ENCODE peak calls at places on chromosomes 13 and 19, in four cellular contexts. N, Q, S and T are unnamed samples.

GRCh38 chr19:10566658-10567410 is 1.0 kb upstream of the KRI1 start:
- DNase-seq in N (no peak), Q (no peak), S (no peak), T (no peak)

GRCh38 chr13:46643165-46643777 is 90.3 kb downstream of the LRCH1 start:
- DNase-seq in N (no peak), Q (no peak), S (no peak), T (no peak)

GRCh38 chr13:43331676-43332075 is 308.3 kb downstream of the DNAJC15 start:
- DNase-seq in N (peak), Q (no peak), S (no peak), T (no peak)

GRCh38 chr19:37127999-37128820 is 44.3 kb downstream of the ZNF585A start:
- DNase-seq in N (no peak), Q (no peak), S (no peak), T (no peak)

GRCh38 chr13:20370815-20371421 is 138.8 kb upstream of the GJB6 start:
- DNase-seq in N (no peak), Q (peak), S (no peak), T (no peak)

GRCh38 chr19:8045872-8046568 is 6.5 kb upstream of the CCL25 start:
- DNase-seq in N (no peak), Q (no peak), S (no peak), T (no peak)

GRCh38 chr19:4861147-4861546 is 6.3 kb downstream of the PLIN3 start:
- DNase-seq in N (peak), Q (no peak), S (no peak), T (no peak)

GRCh38 chr13:110890279-110891150 is 24.4 kb downstream of the ANKRD10 start:
- DNase-seq in N (no peak), Q (no peak), S (no peak), T (no peak)

GRCh38 chr13:66635526-66635925 is 594.6 kb downstream of the PCDH9 start:
- DNase-seq in N (peak), Q (peak), S (no peak), T (no peak)

GRCh38 chr13:33487575-33488243 is 202.2 kb upstream of the STARD13 start:
- DNase-seq in N (peak), Q (peak), S (no peak), T (no peak)

GRCh38 chr13:26021516-26021915 is 30.3 kb downstream of the SHISA2 start:
- DNase-seq in N (no peak), Q (peak), S (no peak), T (no peak)

GRCh38 chr13:100668408-100668807 is 6.2 kb downstream of the TMTC4 start:
- DNase-seq in N (no peak), Q (no peak), S (no peak), T (no peak)

GRCh38 chr13:36214163-36214921 is at the start of gene SOHLH2:
- DNase-seq in N (no peak), Q (no peak), S (no peak), T (no peak)

GRCh38 chr19:16033136-16033530 is 43.2 kb upstream of the TPM4 start:
- DNase-seq in N (no peak), Q (no peak), S (no peak), T (no peak)

GRCh38 chr13:113971471-113972231 is 2.2 kb downstream of the C13orf46 start:
- DNase-seq in N (no peak), Q (no peak), S (no peak), T (peak)

GRCh38 chr13:104206450-104207044 is 1140.3 kb upstream of the SLC10A2 start:
- DNase-seq in N (no peak), Q (no peak), S (no peak), T (no peak)

GRCh38 chr19:9967326-9967725 is 31.0 kb upstream of the OLFM2 start:
- DNase-seq in N (peak), Q (no peak), S (no peak), T (no peak)

GRCh38 chr19:14114854-14115253 is 2.7 kb downstream of the PRKACA start:
- DNase-seq in N (peak), Q (no peak), S (peak), T (peak)
- TF ChIP-seq CTCF in N (peak), Q (peak), S (peak), T (peak)

GRCh38 chr13:31049833-31050232 is 111.9 kb downstream of the HSPH1 start:
- DNase-seq in N (no peak), Q (no peak), S (no peak), T (no peak)

GRCh38 chr13:31051999-31052398 is 109.7 kb downstream of the HSPH1 start:
- DNase-seq in N (no peak), Q (no peak), S (no peak), T (no peak)

GRCh38 chr13:31049083-31049482 is 112.6 kb downstream of the HSPH1 start:
- DNase-seq in N (no peak), Q (no peak), S (no peak), T (no peak)

GRCh38 chr13:31052478-31052877 is 109.2 kb downstream of the HSPH1 start:
- DNase-seq in N (no peak), Q (no peak), S (no peak), T (no peak)

GRCh38 chr13:31050486-31051400 is 111.0 kb downstream of the HSPH1 start:
- DNase-seq in N (peak), Q (no peak), S (peak), T (peak)
- TF ChIP-seq CTCF in N (peak), Q (peak), S (peak), T (no peak)

DNA sequence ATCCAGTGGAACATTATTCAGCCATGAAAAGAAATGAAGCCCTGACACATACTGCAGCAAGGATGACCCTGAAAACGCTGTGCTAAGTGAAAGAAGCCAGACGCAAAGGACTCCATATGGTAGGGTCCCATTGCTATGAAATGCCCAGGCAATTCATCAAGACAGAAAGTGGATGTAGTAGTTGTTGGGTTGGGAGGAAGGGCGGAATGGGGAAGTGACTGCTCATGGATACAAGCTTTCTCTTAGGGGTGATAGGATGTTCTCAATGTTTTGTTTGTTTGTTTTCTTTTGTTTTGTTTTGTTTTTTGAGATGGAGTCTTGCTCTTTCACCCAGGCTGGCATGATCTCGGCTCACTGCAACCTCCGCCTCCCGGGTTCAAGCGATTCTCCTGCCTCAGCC is 11.1 kb upstream of the CEACAM16 start:
- DNase-seq in N (no peak), Q (no peak), S (no peak), T (no peak)
- TF ChIP-seq CTCF in N (no peak), Q (no peak), S (no peak), T (no peak)

DNA sequence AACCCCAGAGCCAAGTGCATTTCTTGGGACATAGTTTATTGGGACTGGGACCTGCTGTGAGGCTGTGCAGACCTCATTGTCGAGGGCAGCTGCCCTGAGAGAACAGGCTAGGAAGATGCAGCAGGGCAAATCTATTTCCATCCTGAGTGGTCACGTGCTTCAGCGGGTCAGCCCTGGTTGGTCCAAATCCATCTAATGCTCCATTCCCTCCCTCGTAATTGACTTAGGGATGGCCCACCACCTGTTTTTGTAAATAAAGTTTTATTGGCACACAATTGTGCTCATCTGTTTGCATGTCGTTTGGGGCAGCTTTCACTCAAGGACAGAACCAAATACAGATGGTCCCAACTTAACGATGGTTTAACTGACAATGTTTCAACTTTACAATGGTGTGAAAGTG is 75.5 kb upstream of the ADGRE5 start:
- DNase-seq in N (no peak), Q (no peak), S (no peak), T (no peak)
- TF ChIP-seq CTCF in N (no peak), Q (no peak), S (no peak), T (no peak)

GRCh38 chr13:94947965-94948371 is 235.6 kb upstream of the SOX21 start:
- DNase-seq in N (no peak), Q (no peak), S (no peak), T (no peak)

GRCh38 chr13:94952787-94953186 is 240.4 kb upstream of the SOX21 start:
- DNase-seq in N (no peak), Q (no peak), S (no peak), T (no peak)

GRCh38 chr13:94947392-94947791 is 235.0 kb upstream of the SOX21 start:
- DNase-seq in N (no peak), Q (no peak), S (no peak), T (no peak)

DNA sequence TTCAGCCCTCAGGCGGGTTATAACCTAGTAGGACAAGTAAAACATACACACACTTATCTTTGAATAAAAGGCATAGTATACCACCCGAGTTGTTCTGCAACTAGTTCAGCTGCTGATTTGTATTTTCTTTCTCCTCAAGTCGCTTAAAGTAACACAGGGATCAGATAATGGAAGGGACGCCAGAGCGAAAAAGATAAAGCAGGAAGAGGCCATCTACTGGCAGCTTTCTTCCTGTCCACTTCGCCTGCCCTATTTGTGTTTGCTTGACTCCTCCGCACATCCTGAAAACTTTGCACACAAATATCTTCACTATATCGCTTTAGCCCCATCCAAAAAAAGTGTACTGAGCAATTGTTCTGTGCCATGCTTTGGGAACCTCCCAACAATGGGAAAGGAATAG is 238.0 kb upstream of the SOX21 start:
- DNase-seq in N (no peak), Q (no peak), S (peak), T (no peak)
- TF ChIP-seq CTCF in N (peak), Q (no peak), S (peak), T (no peak)

GRCh38 chr19:38148337-38148736 is 75.7 kb downstream of the DPF1 start:
- DNase-seq in N (no peak), Q (no peak), S (no peak), T (no peak)

GRCh38 chr19:38149597-38149996 is 74.4 kb downstream of the DPF1 start:
- DNase-seq in N (peak), Q (no peak), S (no peak), T (no peak)

GRCh38 chr19:38155453-38155852 is 68.6 kb downstream of the DPF1 start:
- DNase-seq in N (peak), Q (peak), S (no peak), T (no peak)

GRCh38 chr19:38151242-38151641 is 72.8 kb downstream of the DPF1 start:
- DNase-seq in N (no peak), Q (no peak), S (no peak), T (no peak)

GRCh38 chr19:38152461-38153379 is 71.3 kb downstream of the DPF1 start:
- DNase-seq in N (no peak), Q (no peak), S (peak), T (no peak)
- TF ChIP-seq CTCF in N (no peak), Q (no peak), S (no peak), T (no peak)

GRCh38 chr19:49469828-49470614 is 4.0 kb upstream of the FLT3LG start:
- DNase-seq in N (no peak), Q (no peak), S (no peak), T (peak)
- TF ChIP-seq CTCF in N (peak), Q (peak), S (peak), T (peak)

GRCh38 chr13:99185606-99186005 is 15.0 kb upstream of the UBAC2 start:
- DNase-seq in N (no peak), Q (no peak), S (no peak), T (no peak)
- TF ChIP-seq CTCF in N (no peak), Q (no peak), S (no peak), T (no peak)